ENCODE peak calls at places on chromosomes 16 and 17, in ten cellular contexts. V, M, N, F, P, A, J, C, H and X are unnamed samples.

GRCh38 chr16:68605746-68606145 is 39.4 kb upstream of the CDH3 start:
- DNase-seq in V (no peak), M (no peak), N (no peak), F (no peak), P (no peak), A (no peak), J (no peak), C (peak), H (no peak), X (no peak)

GRCh38 chr17:46950615-46950996 is 27.6 kb downstream of the GOSR2 start:
- DNase-seq in V (no peak), M (no peak), N (no peak), F (no peak), P (no peak), A (no peak), J (no peak), C (no peak), H (no peak), X (no peak)

GRCh38 chr17:8806206-8807069 is 7.3 kb upstream of the MFSD6L start:
- DNase-seq in V (no peak), M (no peak), N (no peak), F (no peak), P (no peak), A (no peak), J (no peak), C (no peak), H (no peak), X (no peak)

GRCh38 chr17:79993390-79994221 is 42.1 kb downstream of the TBC1D16 start:
- DNase-seq in V (peak), M (peak), N (no peak), F (peak), P (peak), A (no peak), J (no peak), C (peak), H (no peak), X (no peak)

GRCh38 chr17:73226556-73227172 is 33.8 kb downstream of the COG1 start:
- DNase-seq in V (no peak), M (no peak), N (no peak), F (no peak), P (no peak), A (no peak), J (no peak), C (no peak), H (no peak), X (no peak)

GRCh38 chr17:17783121-17783824 is 53.5 kb downstream of the SREBF1 start:
- DNase-seq in V (peak), M (no peak), N (peak), F (peak), P (peak), A (no peak), J (no peak), C (peak), H (peak), X (peak)

GRCh38 chr16:1961651-1962067 is 2.3 kb downstream of the NDUFB10 start:
- DNase-seq in V (peak), M (no peak), N (no peak), F (no peak), P (no peak), A (no peak), J (no peak), C (no peak), H (no peak), X (no peak)

GRCh38 chr17:73952136-73952497 is 251.4 kb upstream of the RPL38 start:
- DNase-seq in V (no peak), M (no peak), N (no peak), F (no peak), P (no peak), A (no peak), J (no peak), C (no peak), H (no peak), X (no peak)

GRCh38 chr17:80725532-80725931 is 180.9 kb downstream of the RPTOR start:
- DNase-seq in V (no peak), M (no peak), N (no peak), F (no peak), P (no peak), A (no peak), J (no peak), C (no peak), H (no peak), X (no peak)

GRCh38 chr16:50315346-50315997 is 49.1 kb downstream of the ADCY7 start:
- DNase-seq in V (no peak), M (no peak), N (no peak), F (no peak), P (no peak), A (no peak), J (no peak), C (no peak), H (no peak), X (no peak)